ENCODE peak calls at places on chromosomes 7 and 10, in eight cellular contexts. One of them, this sample, is unnamed.

GRCh38 chr10:119737827-119738226 is 12.0 kb downstream of the INPP5F start:
- DNase-seq in IMR-90: peak
- DNase-seq in fibroblast of lung: peak
- DNase-seq in BE2C: no peak
- DNase-seq in activated CD4-positive, alpha-beta T cell treated with anti-CD3 and anti-CD28 coated beads, Interleukin-2, amount 10 ng/mL, durations not matched to agents 7 days and 5 days: no peak
- DNase-seq in Right ventricle myocardium inferior: no peak
- DNase-seq in hippocampal formation: no peak
- DNase-seq in stimulated activated CD4-positive, alpha-beta T cell treated with anti-CD3 and anti-CD28 coated beads, Interleukin-4, amount 100 ng/mL, for 4 hours: peak
- DNase-seq in this sample: peak

GRCh38 chr10:103479135-103479534 is at the start of gene CALHM3:
- DNase-seq in IMR-90: no peak
- DNase-seq in fibroblast of lung: no peak
- DNase-seq in BE2C: no peak
- DNase-seq in activated CD4-positive, alpha-beta T cell treated with anti-CD3 and anti-CD28 coated beads, Interleukin-2, amount 10 ng/mL, durations not matched to agents 7 days and 5 days: no peak
- DNase-seq in Right ventricle myocardium inferior: no peak
- DNase-seq in hippocampal formation: no peak
- DNase-seq in stimulated activated CD4-positive, alpha-beta T cell treated with anti-CD3 and anti-CD28 coated beads, Interleukin-4, amount 100 ng/mL, for 4 hours: no peak
- DNase-seq in this sample: no peak

GRCh38 chr10:79007843-79008319 is 60.9 kb upstream of the ZMIZ1 start:
- DNase-seq in IMR-90: no peak
- DNase-seq in fibroblast of lung: peak
- DNase-seq in BE2C: no peak
- DNase-seq in activated CD4-positive, alpha-beta T cell treated with anti-CD3 and anti-CD28 coated beads, Interleukin-2, amount 10 ng/mL, durations not matched to agents 7 days and 5 days: no peak
- DNase-seq in Right ventricle myocardium inferior: no peak
- DNase-seq in hippocampal formation: peak
- DNase-seq in stimulated activated CD4-positive, alpha-beta T cell treated with anti-CD3 and anti-CD28 coated beads, Interleukin-4, amount 100 ng/mL, for 4 hours: no peak
- DNase-seq in this sample: no peak

GRCh38 chr7:103795787-103796186 is 193.7 kb downstream of the RELN start:
- DNase-seq in IMR-90: no peak
- DNase-seq in fibroblast of lung: no peak
- DNase-seq in BE2C: no peak
- DNase-seq in activated CD4-positive, alpha-beta T cell treated with anti-CD3 and anti-CD28 coated beads, Interleukin-2, amount 10 ng/mL, durations not matched to agents 7 days and 5 days: no peak
- DNase-seq in Right ventricle myocardium inferior: no peak
- DNase-seq in hippocampal formation: no peak
- DNase-seq in stimulated activated CD4-positive, alpha-beta T cell treated with anti-CD3 and anti-CD28 coated beads, Interleukin-4, amount 100 ng/mL, for 4 hours: no peak
- DNase-seq in this sample: no peak

GRCh38 chr10:88565072-88565471 is 18.0 kb downstream of the RNLS start:
- DNase-seq in IMR-90: peak
- DNase-seq in fibroblast of lung: peak
- DNase-seq in BE2C: no peak
- DNase-seq in activated CD4-positive, alpha-beta T cell treated with anti-CD3 and anti-CD28 coated beads, Interleukin-2, amount 10 ng/mL, durations not matched to agents 7 days and 5 days: no peak
- DNase-seq in Right ventricle myocardium inferior: no peak
- DNase-seq in hippocampal formation: peak
- DNase-seq in stimulated activated CD4-positive, alpha-beta T cell treated with anti-CD3 and anti-CD28 coated beads, Interleukin-4, amount 100 ng/mL, for 4 hours: no peak
- DNase-seq in this sample: peak

GRCh38 chr10:62426086-62426485 is 51.9 kb downstream of the ZNF365 start:
- DNase-seq in IMR-90: peak
- DNase-seq in fibroblast of lung: no peak
- DNase-seq in BE2C: no peak
- DNase-seq in activated CD4-positive, alpha-beta T cell treated with anti-CD3 and anti-CD28 coated beads, Interleukin-2, amount 10 ng/mL, durations not matched to agents 7 days and 5 days: no peak
- DNase-seq in Right ventricle myocardium inferior: no peak
- DNase-seq in hippocampal formation: no peak
- DNase-seq in stimulated activated CD4-positive, alpha-beta T cell treated with anti-CD3 and anti-CD28 coated beads, Interleukin-4, amount 100 ng/mL, for 4 hours: peak
- DNase-seq in this sample: peak

GRCh38 chr7:71308105-71308504 is 176.2 kb downstream of the GALNT17 start:
- DNase-seq in IMR-90: no peak
- DNase-seq in fibroblast of lung: no peak
- DNase-seq in BE2C: no peak
- DNase-seq in activated CD4-positive, alpha-beta T cell treated with anti-CD3 and anti-CD28 coated beads, Interleukin-2, amount 10 ng/mL, durations not matched to agents 7 days and 5 days: no peak
- DNase-seq in Right ventricle myocardium inferior: no peak
- DNase-seq in hippocampal formation: peak
- DNase-seq in stimulated activated CD4-positive, alpha-beta T cell treated with anti-CD3 and anti-CD28 coated beads, Interleukin-4, amount 100 ng/mL, for 4 hours: no peak
- DNase-seq in this sample: peak

GRCh38 chr7:101362334-101363195 is at the start of gene COL26A1:
- DNase-seq in IMR-90: no peak
- DNase-seq in fibroblast of lung: peak
- DNase-seq in BE2C: peak
- DNase-seq in activated CD4-positive, alpha-beta T cell treated with anti-CD3 and anti-CD28 coated beads, Interleukin-2, amount 10 ng/mL, durations not matched to agents 7 days and 5 days: no peak
- DNase-seq in Right ventricle myocardium inferior: no peak
- DNase-seq in hippocampal formation: no peak
- DNase-seq in stimulated activated CD4-positive, alpha-beta T cell treated with anti-CD3 and anti-CD28 coated beads, Interleukin-4, amount 100 ng/mL, for 4 hours: no peak
- DNase-seq in this sample: no peak

GRCh38 chr7:104980440-104980839 is 33.6 kb upstream of the KMT2E start:
- DNase-seq in IMR-90: no peak
- DNase-seq in fibroblast of lung: no peak
- DNase-seq in BE2C: no peak
- DNase-seq in activated CD4-positive, alpha-beta T cell treated with anti-CD3 and anti-CD28 coated beads, Interleukin-2, amount 10 ng/mL, durations not matched to agents 7 days and 5 days: no peak
- DNase-seq in Right ventricle myocardium inferior: no peak
- DNase-seq in hippocampal formation: no peak
- DNase-seq in stimulated activated CD4-positive, alpha-beta T cell treated with anti-CD3 and anti-CD28 coated beads, Interleukin-4, amount 100 ng/mL, for 4 hours: no peak
- DNase-seq in this sample: no peak

GRCh38 chr10:4655406-4655805 is 170.6 kb upstream of the AKR1E2 start:
- DNase-seq in IMR-90: no peak
- DNase-seq in fibroblast of lung: no peak
- DNase-seq in BE2C: no peak
- DNase-seq in activated CD4-positive, alpha-beta T cell treated with anti-CD3 and anti-CD28 coated beads, Interleukin-2, amount 10 ng/mL, durations not matched to agents 7 days and 5 days: no peak
- DNase-seq in Right ventricle myocardium inferior: no peak
- DNase-seq in hippocampal formation: no peak
- DNase-seq in stimulated activated CD4-positive, alpha-beta T cell treated with anti-CD3 and anti-CD28 coated beads, Interleukin-4, amount 100 ng/mL, for 4 hours: no peak
- DNase-seq in this sample: no peak

GRCh38 chr10:126640391-126640790 is 30.1 kb downstream of the C10orf90 start:
- DNase-seq in IMR-90: no peak
- DNase-seq in fibroblast of lung: no peak
- DNase-seq in BE2C: no peak
- DNase-seq in activated CD4-positive, alpha-beta T cell treated with anti-CD3 and anti-CD28 coated beads, Interleukin-2, amount 10 ng/mL, durations not matched to agents 7 days and 5 days: no peak
- DNase-seq in Right ventricle myocardium inferior: no peak
- DNase-seq in hippocampal formation: no peak
- DNase-seq in stimulated activated CD4-positive, alpha-beta T cell treated with anti-CD3 and anti-CD28 coated beads, Interleukin-4, amount 100 ng/mL, for 4 hours: no peak
- DNase-seq in this sample: no peak

GRCh38 chr7:29976673-29977072 is 12.9 kb downstream of the SCRN1 start:
- DNase-seq in IMR-90: peak
- DNase-seq in fibroblast of lung: peak
- DNase-seq in BE2C: no peak
- DNase-seq in activated CD4-positive, alpha-beta T cell treated with anti-CD3 and anti-CD28 coated beads, Interleukin-2, amount 10 ng/mL, durations not matched to agents 7 days and 5 days: no peak
- DNase-seq in Right ventricle myocardium inferior: peak
- DNase-seq in hippocampal formation: peak
- DNase-seq in stimulated activated CD4-positive, alpha-beta T cell treated with anti-CD3 and anti-CD28 coated beads, Interleukin-4, amount 100 ng/mL, for 4 hours: no peak
- DNase-seq in this sample: peak

GRCh38 chr7:96187735-96188622 is 133.9 kb downstream of the SLC25A13 start:
- DNase-seq in IMR-90: no peak
- DNase-seq in fibroblast of lung: no peak
- DNase-seq in BE2C: no peak
- DNase-seq in activated CD4-positive, alpha-beta T cell treated with anti-CD3 and anti-CD28 coated beads, Interleukin-2, amount 10 ng/mL, durations not matched to agents 7 days and 5 days: no peak
- DNase-seq in Right ventricle myocardium inferior: no peak
- DNase-seq in hippocampal formation: no peak
- DNase-seq in stimulated activated CD4-positive, alpha-beta T cell treated with anti-CD3 and anti-CD28 coated beads, Interleukin-4, amount 100 ng/mL, for 4 hours: no peak
- DNase-seq in this sample: no peak

GRCh38 chr7:33339074-33339805 is 209.9 kb downstream of the BBS9 start:
- DNase-seq in IMR-90: no peak
- DNase-seq in fibroblast of lung: peak
- DNase-seq in BE2C: no peak
- DNase-seq in activated CD4-positive, alpha-beta T cell treated with anti-CD3 and anti-CD28 coated beads, Interleukin-2, amount 10 ng/mL, durations not matched to agents 7 days and 5 days: no peak
- DNase-seq in Right ventricle myocardium inferior: no peak
- DNase-seq in hippocampal formation: no peak
- DNase-seq in stimulated activated CD4-positive, alpha-beta T cell treated with anti-CD3 and anti-CD28 coated beads, Interleukin-4, amount 100 ng/mL, for 4 hours: no peak
- DNase-seq in this sample: no peak

GRCh38 chr10:54667136-54667535 is 133.9 kb downstream of the PCDH15 start:
- DNase-seq in IMR-90: no peak
- DNase-seq in fibroblast of lung: no peak
- DNase-seq in BE2C: no peak
- DNase-seq in activated CD4-positive, alpha-beta T cell treated with anti-CD3 and anti-CD28 coated beads, Interleukin-2, amount 10 ng/mL, durations not matched to agents 7 days and 5 days: no peak
- DNase-seq in Right ventricle myocardium inferior: no peak
- DNase-seq in hippocampal formation: no peak
- DNase-seq in stimulated activated CD4-positive, alpha-beta T cell treated with anti-CD3 and anti-CD28 coated beads, Interleukin-4, amount 100 ng/mL, for 4 hours: no peak
- DNase-seq in this sample: no peak

GRCh38 chr7:34339061-34339526 is 318.9 kb upstream of the NPSR1 start:
- DNase-seq in IMR-90: no peak
- DNase-seq in fibroblast of lung: no peak
- DNase-seq in BE2C: no peak
- DNase-seq in activated CD4-positive, alpha-beta T cell treated with anti-CD3 and anti-CD28 coated beads, Interleukin-2, amount 10 ng/mL, durations not matched to agents 7 days and 5 days: no peak
- DNase-seq in Right ventricle myocardium inferior: no peak
- DNase-seq in hippocampal formation: no peak
- DNase-seq in stimulated activated CD4-positive, alpha-beta T cell treated with anti-CD3 and anti-CD28 coated beads, Interleukin-4, amount 100 ng/mL, for 4 hours: no peak
- DNase-seq in this sample: no peak

GRCh38 chr7:151757274-151757673 is 119.6 kb downstream of the PRKAG2 start:
- DNase-seq in IMR-90: peak
- DNase-seq in fibroblast of lung: peak
- DNase-seq in BE2C: no peak
- DNase-seq in activated CD4-positive, alpha-beta T cell treated with anti-CD3 and anti-CD28 coated beads, Interleukin-2, amount 10 ng/mL, durations not matched to agents 7 days and 5 days: no peak
- DNase-seq in Right ventricle myocardium inferior: no peak
- DNase-seq in hippocampal formation: no peak
- DNase-seq in stimulated activated CD4-positive, alpha-beta T cell treated with anti-CD3 and anti-CD28 coated beads, Interleukin-4, amount 100 ng/mL, for 4 hours: no peak
- DNase-seq in this sample: no peak

GRCh38 chr10:88165849-88166271 is 302.4 kb downstream of the PTEN start:
- DNase-seq in IMR-90: peak
- DNase-seq in fibroblast of lung: no peak
- DNase-seq in BE2C: no peak
- DNase-seq in activated CD4-positive, alpha-beta T cell treated with anti-CD3 and anti-CD28 coated beads, Interleukin-2, amount 10 ng/mL, durations not matched to agents 7 days and 5 days: no peak
- DNase-seq in Right ventricle myocardium inferior: no peak
- DNase-seq in hippocampal formation: no peak
- DNase-seq in stimulated activated CD4-positive, alpha-beta T cell treated with anti-CD3 and anti-CD28 coated beads, Interleukin-4, amount 100 ng/mL, for 4 hours: no peak
- DNase-seq in this sample: no peak

GRCh38 chr10:22556774-22557173 is 157.6 kb downstream of the PIP4K2A start:
- DNase-seq in IMR-90: no peak
- DNase-seq in fibroblast of lung: no peak
- DNase-seq in BE2C: no peak
- DNase-seq in activated CD4-positive, alpha-beta T cell treated with anti-CD3 and anti-CD28 coated beads, Interleukin-2, amount 10 ng/mL, durations not matched to agents 7 days and 5 days: no peak
- DNase-seq in Right ventricle myocardium inferior: no peak
- DNase-seq in hippocampal formation: no peak
- DNase-seq in stimulated activated CD4-positive, alpha-beta T cell treated with anti-CD3 and anti-CD28 coated beads, Interleukin-4, amount 100 ng/mL, for 4 hours: no peak
- DNase-seq in this sample: no peak

GRCh38 chr7:148395990-148396716 is 194.4 kb upstream of the C7orf33 start:
- DNase-seq in IMR-90: no peak
- DNase-seq in fibroblast of lung: no peak
- DNase-seq in BE2C: no peak
- DNase-seq in activated CD4-positive, alpha-beta T cell treated with anti-CD3 and anti-CD28 coated beads, Interleukin-2, amount 10 ng/mL, durations not matched to agents 7 days and 5 days: no peak
- DNase-seq in Right ventricle myocardium inferior: no peak
- DNase-seq in hippocampal formation: no peak
- DNase-seq in stimulated activated CD4-positive, alpha-beta T cell treated with anti-CD3 and anti-CD28 coated beads, Interleukin-4, amount 100 ng/mL, for 4 hours: no peak
- DNase-seq in this sample: no peak

GRCh38 chr10:96043895-96044580 is 655 bp downstream of the CCNJ start:
- DNase-seq in IMR-90: peak
- DNase-seq in fibroblast of lung: peak
- DNase-seq in BE2C: peak
- DNase-seq in activated CD4-positive, alpha-beta T cell treated with anti-CD3 and anti-CD28 coated beads, Interleukin-2, amount 10 ng/mL, durations not matched to agents 7 days and 5 days: peak
- DNase-seq in Right ventricle myocardium inferior: peak
- DNase-seq in hippocampal formation: no peak
- DNase-seq in stimulated activated CD4-positive, alpha-beta T cell treated with anti-CD3 and anti-CD28 coated beads, Interleukin-4, amount 100 ng/mL, for 4 hours: peak
- DNase-seq in this sample: peak

GRCh38 chr10:132737390-132738048 is 48.4 kb downstream of the NKX6-2 start:
- DNase-seq in IMR-90: no peak
- DNase-seq in fibroblast of lung: no peak
- DNase-seq in BE2C: no peak
- DNase-seq in activated CD4-positive, alpha-beta T cell treated with anti-CD3 and anti-CD28 coated beads, Interleukin-2, amount 10 ng/mL, durations not matched to agents 7 days and 5 days: no peak
- DNase-seq in Right ventricle myocardium inferior: no peak
- DNase-seq in hippocampal formation: no peak
- DNase-seq in stimulated activated CD4-positive, alpha-beta T cell treated with anti-CD3 and anti-CD28 coated beads, Interleukin-4, amount 100 ng/mL, for 4 hours: no peak
- DNase-seq in this sample: no peak

GRCh38 chr7:157886261-157886660 is 549.5 kb downstream of the DNAJB6 start:
- DNase-seq in IMR-90: no peak
- DNase-seq in fibroblast of lung: no peak
- DNase-seq in BE2C: no peak
- DNase-seq in activated CD4-positive, alpha-beta T cell treated with anti-CD3 and anti-CD28 coated beads, Interleukin-2, amount 10 ng/mL, durations not matched to agents 7 days and 5 days: no peak
- DNase-seq in Right ventricle myocardium inferior: no peak
- DNase-seq in hippocampal formation: no peak
- DNase-seq in stimulated activated CD4-positive, alpha-beta T cell treated with anti-CD3 and anti-CD28 coated beads, Interleukin-4, amount 100 ng/mL, for 4 hours: no peak
- DNase-seq in this sample: no peak

GRCh38 chr7:126792501-126792900 is 460.2 kb downstream of the GRM8 start:
- DNase-seq in IMR-90: no peak
- DNase-seq in fibroblast of lung: no peak
- DNase-seq in BE2C: no peak
- DNase-seq in activated CD4-positive, alpha-beta T cell treated with anti-CD3 and anti-CD28 coated beads, Interleukin-2, amount 10 ng/mL, durations not matched to agents 7 days and 5 days: no peak
- DNase-seq in Right ventricle myocardium inferior: no peak
- DNase-seq in hippocampal formation: peak
- DNase-seq in stimulated activated CD4-positive, alpha-beta T cell treated with anti-CD3 and anti-CD28 coated beads, Interleukin-4, amount 100 ng/mL, for 4 hours: no peak
- DNase-seq in this sample: no peak